ENCODE peak calls at places on chromosomes 2 and 18, in nine cellular contexts. One of them, this sample, is unnamed.

GRCh38 chr2:9914384-9915065 is 37.0 kb upstream of the GRHL1 start:
- DNase-seq in neural crest cell: no peak
- DNase-seq in type B pancreatic cell: no peak
- DNase-seq in GM06990: peak
- DNase-seq in fibroblast of mammary gland: peak
- DNase-seq in kidney epithelial cell: peak
- DNase-seq in progenitor cell of endocrine pancreas: no peak
- DNase-seq in omental fat pad: no peak
- DNase-seq in B cell: no peak
- DNase-seq in this sample: no peak

GRCh38 chr2:181683518-181684453 is 3.5 kb upstream of the NEUROD1 start:
- DNase-seq in neural crest cell: peak
- DNase-seq in type B pancreatic cell: peak
- DNase-seq in GM06990: no peak
- DNase-seq in fibroblast of mammary gland: peak
- DNase-seq in kidney epithelial cell: no peak
- DNase-seq in progenitor cell of endocrine pancreas: no peak
- DNase-seq in omental fat pad: no peak
- DNase-seq in B cell: peak
- DNase-seq in this sample: no peak

GRCh38 chr18:62452280-62452824 is 70.5 kb upstream of the ZCCHC2 start:
- DNase-seq in neural crest cell: no peak
- DNase-seq in type B pancreatic cell: no peak
- DNase-seq in GM06990: no peak
- DNase-seq in fibroblast of mammary gland: peak
- DNase-seq in kidney epithelial cell: no peak
- DNase-seq in progenitor cell of endocrine pancreas: no peak
- DNase-seq in omental fat pad: no peak
- DNase-seq in B cell: no peak
- DNase-seq in this sample: no peak

GRCh38 chr18:58954986-58955385 is 90.3 kb downstream of the ZNF532 start:
- DNase-seq in neural crest cell: no peak
- DNase-seq in type B pancreatic cell: no peak
- DNase-seq in GM06990: no peak
- DNase-seq in fibroblast of mammary gland: no peak
- DNase-seq in kidney epithelial cell: no peak
- DNase-seq in progenitor cell of endocrine pancreas: no peak
- DNase-seq in omental fat pad: no peak
- DNase-seq in B cell: no peak
- DNase-seq in this sample: no peak

GRCh38 chr2:202032841-202033316 is 776 bp upstream of the FZD7 start:
- DNase-seq in neural crest cell: peak
- DNase-seq in type B pancreatic cell: peak
- DNase-seq in GM06990: no peak
- DNase-seq in fibroblast of mammary gland: peak
- DNase-seq in kidney epithelial cell: no peak
- DNase-seq in progenitor cell of endocrine pancreas: peak
- DNase-seq in omental fat pad: no peak
- DNase-seq in B cell: peak
- DNase-seq in this sample: peak

GRCh38 chr18:11990541-11990940 is 9.2 kb downstream of the IMPA2 start:
- DNase-seq in neural crest cell: no peak
- DNase-seq in type B pancreatic cell: no peak
- DNase-seq in GM06990: no peak
- DNase-seq in fibroblast of mammary gland: no peak
- DNase-seq in kidney epithelial cell: no peak
- DNase-seq in progenitor cell of endocrine pancreas: no peak
- DNase-seq in omental fat pad: no peak
- DNase-seq in B cell: no peak
- DNase-seq in this sample: no peak

GRCh38 chr2:176681584-176682115 is 412.4 kb downstream of the MTX2 start:
- DNase-seq in neural crest cell: no peak
- DNase-seq in type B pancreatic cell: no peak
- DNase-seq in GM06990: no peak
- DNase-seq in fibroblast of mammary gland: no peak
- DNase-seq in kidney epithelial cell: no peak
- DNase-seq in progenitor cell of endocrine pancreas: no peak
- DNase-seq in omental fat pad: no peak
- DNase-seq in B cell: no peak
- DNase-seq in this sample: no peak

GRCh38 chr2:202669841-202670240 is 35.1 kb downstream of the FAM117B start:
- DNase-seq in neural crest cell: no peak
- DNase-seq in type B pancreatic cell: no peak
- DNase-seq in GM06990: no peak
- DNase-seq in fibroblast of mammary gland: no peak
- DNase-seq in kidney epithelial cell: no peak
- DNase-seq in progenitor cell of endocrine pancreas: no peak
- DNase-seq in omental fat pad: no peak
- DNase-seq in B cell: no peak
- DNase-seq in this sample: no peak

GRCh38 chr2:219461061-219461514 is 26.4 kb downstream of the SPEG start:
- DNase-seq in neural crest cell: no peak
- DNase-seq in type B pancreatic cell: no peak
- DNase-seq in GM06990: no peak
- DNase-seq in fibroblast of mammary gland: no peak
- DNase-seq in kidney epithelial cell: no peak
- DNase-seq in progenitor cell of endocrine pancreas: no peak
- DNase-seq in omental fat pad: no peak
- DNase-seq in B cell: no peak
- DNase-seq in this sample: no peak

GRCh38 chr2:123958011-123958410 is 67.1 kb upstream of the CNTNAP5 start:
- DNase-seq in neural crest cell: no peak
- DNase-seq in type B pancreatic cell: no peak
- DNase-seq in GM06990: no peak
- DNase-seq in fibroblast of mammary gland: no peak
- DNase-seq in kidney epithelial cell: no peak
- DNase-seq in progenitor cell of endocrine pancreas: no peak
- DNase-seq in omental fat pad: no peak
- DNase-seq in B cell: no peak
- DNase-seq in this sample: no peak

GRCh38 chr2:224085811-224086210 is 46.7 kb upstream of the SERPINE2 start:
- DNase-seq in neural crest cell: no peak
- DNase-seq in type B pancreatic cell: no peak
- DNase-seq in GM06990: no peak
- DNase-seq in fibroblast of mammary gland: no peak
- DNase-seq in kidney epithelial cell: no peak
- DNase-seq in progenitor cell of endocrine pancreas: no peak
- DNase-seq in omental fat pad: no peak
- DNase-seq in B cell: no peak
- DNase-seq in this sample: no peak

GRCh38 chr2:30362468-30363081 is 84.5 kb upstream of the LCLAT1 start:
- DNase-seq in neural crest cell: no peak
- DNase-seq in type B pancreatic cell: no peak
- DNase-seq in GM06990: no peak
- DNase-seq in fibroblast of mammary gland: peak
- DNase-seq in kidney epithelial cell: peak
- DNase-seq in progenitor cell of endocrine pancreas: no peak
- DNase-seq in omental fat pad: no peak
- DNase-seq in B cell: no peak
- DNase-seq in this sample: no peak

GRCh38 chr2:121873870-121874269 is 118.4 kb downstream of the TSN start:
- DNase-seq in neural crest cell: peak
- DNase-seq in type B pancreatic cell: no peak
- DNase-seq in GM06990: no peak
- DNase-seq in fibroblast of mammary gland: no peak
- DNase-seq in kidney epithelial cell: no peak
- DNase-seq in progenitor cell of endocrine pancreas: no peak
- DNase-seq in omental fat pad: no peak
- DNase-seq in B cell: no peak
- DNase-seq in this sample: no peak

GRCh38 chr2:47512581-47513083 is 109.7 kb downstream of the MSH2 start:
- DNase-seq in neural crest cell: no peak
- DNase-seq in type B pancreatic cell: no peak
- DNase-seq in GM06990: no peak
- DNase-seq in fibroblast of mammary gland: no peak
- DNase-seq in kidney epithelial cell: no peak
- DNase-seq in progenitor cell of endocrine pancreas: no peak
- DNase-seq in omental fat pad: no peak
- DNase-seq in B cell: no peak
- DNase-seq in this sample: peak

GRCh38 chr2:108533832-108534576 is at the start of gene LIMS1:
- DNase-seq in neural crest cell: peak
- DNase-seq in type B pancreatic cell: peak
- DNase-seq in GM06990: peak
- DNase-seq in fibroblast of mammary gland: peak
- DNase-seq in kidney epithelial cell: peak
- DNase-seq in progenitor cell of endocrine pancreas: peak
- DNase-seq in omental fat pad: peak
- DNase-seq in B cell: peak
- DNase-seq in this sample: peak
- TF ChIP-seq CTCF in neural crest cell: no peak
- TF ChIP-seq CTCF in type B pancreatic cell: peak
- TF ChIP-seq CTCF in GM06990: no peak
- TF ChIP-seq CTCF in fibroblast of mammary gland: no peak
- TF ChIP-seq CTCF in kidney epithelial cell: no peak
- TF ChIP-seq CTCF in progenitor cell of endocrine pancreas: no peak
- TF ChIP-seq CTCF in omental fat pad: no peak
- TF ChIP-seq CTCF in B cell: no peak
- TF ChIP-seq CTCF in this sample: no peak

GRCh38 chr18:52694804-52695203 is 354.8 kb downstream of the DCC start:
- DNase-seq in neural crest cell: peak
- DNase-seq in type B pancreatic cell: no peak
- DNase-seq in GM06990: no peak
- DNase-seq in fibroblast of mammary gland: no peak
- DNase-seq in kidney epithelial cell: no peak
- DNase-seq in progenitor cell of endocrine pancreas: no peak
- DNase-seq in omental fat pad: no peak
- DNase-seq in B cell: no peak
- DNase-seq in this sample: peak
- TF ChIP-seq CTCF in neural crest cell: peak
- TF ChIP-seq CTCF in type B pancreatic cell: peak
- TF ChIP-seq CTCF in GM06990: peak
- TF ChIP-seq CTCF in fibroblast of mammary gland: peak
- TF ChIP-seq CTCF in kidney epithelial cell: peak
- TF ChIP-seq CTCF in progenitor cell of endocrine pancreas: peak
- TF ChIP-seq CTCF in omental fat pad: no peak
- TF ChIP-seq CTCF in B cell: peak
- TF ChIP-seq CTCF in this sample: no peak

GRCh38 chr18:21997207-21998143 is 171.9 kb upstream of the GATA6 start:
- DNase-seq in neural crest cell: no peak
- DNase-seq in type B pancreatic cell: no peak
- DNase-seq in GM06990: peak
- DNase-seq in fibroblast of mammary gland: peak
- DNase-seq in kidney epithelial cell: no peak
- DNase-seq in progenitor cell of endocrine pancreas: no peak
- DNase-seq in omental fat pad: no peak
- DNase-seq in B cell: peak
- DNase-seq in this sample: peak
- TF ChIP-seq CTCF in neural crest cell: peak
- TF ChIP-seq CTCF in type B pancreatic cell: peak
- TF ChIP-seq CTCF in GM06990: peak
- TF ChIP-seq CTCF in fibroblast of mammary gland: peak
- TF ChIP-seq CTCF in kidney epithelial cell: peak
- TF ChIP-seq CTCF in progenitor cell of endocrine pancreas: peak
- TF ChIP-seq CTCF in omental fat pad: no peak
- TF ChIP-seq CTCF in B cell: peak
- TF ChIP-seq CTCF in this sample: peak

GRCh38 chr2:158172719-158173118 is 71.0 kb downstream of the UPP2 start:
- DNase-seq in neural crest cell: no peak
- DNase-seq in type B pancreatic cell: no peak
- DNase-seq in GM06990: no peak
- DNase-seq in fibroblast of mammary gland: no peak
- DNase-seq in kidney epithelial cell: no peak
- DNase-seq in progenitor cell of endocrine pancreas: no peak
- DNase-seq in omental fat pad: no peak
- DNase-seq in B cell: no peak
- DNase-seq in this sample: no peak
- TF ChIP-seq CTCF in neural crest cell: no peak
- TF ChIP-seq CTCF in type B pancreatic cell: no peak
- TF ChIP-seq CTCF in GM06990: no peak
- TF ChIP-seq CTCF in fibroblast of mammary gland: no peak
- TF ChIP-seq CTCF in kidney epithelial cell: no peak
- TF ChIP-seq CTCF in progenitor cell of endocrine pancreas: no peak
- TF ChIP-seq CTCF in omental fat pad: no peak
- TF ChIP-seq CTCF in B cell: no peak
- TF ChIP-seq CTCF in this sample: no peak

GRCh38 chr2:112960230-112960825 is 17.5 kb upstream of the IL36G start:
- DNase-seq in neural crest cell: no peak
- DNase-seq in type B pancreatic cell: no peak
- DNase-seq in GM06990: no peak
- DNase-seq in fibroblast of mammary gland: no peak
- DNase-seq in kidney epithelial cell: no peak
- DNase-seq in progenitor cell of endocrine pancreas: no peak
- DNase-seq in omental fat pad: no peak
- DNase-seq in B cell: no peak
- DNase-seq in this sample: no peak
- TF ChIP-seq CTCF in neural crest cell: no peak
- TF ChIP-seq CTCF in type B pancreatic cell: no peak
- TF ChIP-seq CTCF in GM06990: no peak
- TF ChIP-seq CTCF in fibroblast of mammary gland: no peak
- TF ChIP-seq CTCF in kidney epithelial cell: no peak
- TF ChIP-seq CTCF in progenitor cell of endocrine pancreas: no peak
- TF ChIP-seq CTCF in omental fat pad: no peak
- TF ChIP-seq CTCF in B cell: no peak
- TF ChIP-seq CTCF in this sample: no peak

DNA sequence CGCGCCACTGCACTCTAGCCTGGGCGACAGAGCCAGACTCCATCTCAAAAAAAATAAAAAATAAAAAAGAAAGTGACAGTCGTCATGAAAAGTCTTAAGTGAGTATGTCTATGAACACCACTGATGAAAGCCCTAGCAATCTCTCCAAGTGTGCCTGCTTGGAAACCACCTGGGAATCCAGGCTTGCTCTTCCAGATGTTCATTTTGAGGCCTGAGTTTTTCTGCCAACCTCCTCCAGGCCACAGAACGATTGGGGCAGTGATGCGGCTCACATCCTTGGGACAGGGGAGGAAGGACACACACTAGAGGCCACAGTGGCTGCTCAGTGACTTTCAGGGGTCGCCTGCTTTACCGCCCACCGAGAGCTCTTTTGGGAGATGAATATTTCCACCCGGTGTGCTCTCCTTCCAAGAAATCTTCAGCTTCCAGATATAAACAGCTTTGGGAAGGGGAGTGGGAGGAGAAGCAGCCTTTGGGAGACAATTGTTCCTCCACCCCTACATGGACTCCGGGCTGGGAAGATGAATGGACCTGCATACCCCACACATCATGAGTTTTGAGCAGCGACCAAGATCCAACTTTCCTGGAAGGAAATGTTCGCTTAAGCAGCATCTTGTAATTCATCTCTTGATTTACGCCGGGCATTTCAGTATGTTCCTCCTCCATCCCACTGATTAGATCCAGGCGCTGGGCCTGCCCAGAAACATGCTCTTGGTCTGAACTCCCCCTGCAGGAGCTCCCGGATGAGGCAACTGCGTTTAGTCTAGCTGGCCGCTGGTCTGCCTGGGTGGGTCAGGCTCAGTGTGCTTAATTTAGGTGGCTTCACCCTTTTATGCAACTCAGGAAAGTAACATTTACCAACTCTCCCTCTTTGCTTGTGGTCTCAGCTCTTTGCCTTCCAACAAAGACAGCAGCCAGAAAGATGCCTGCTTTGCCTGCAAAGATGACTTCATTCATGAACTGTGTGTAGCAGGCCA is 6.2 kb upstream of the ARMC9 start:
- DNase-seq in neural crest cell: peak
- DNase-seq in type B pancreatic cell: peak
- DNase-seq in GM06990: no peak
- DNase-seq in fibroblast of mammary gland: peak
- DNase-seq in kidney epithelial cell: no peak
- DNase-seq in progenitor cell of endocrine pancreas: peak
- DNase-seq in omental fat pad: no peak
- DNase-seq in B cell: no peak
- DNase-seq in this sample: peak
- TF ChIP-seq CTCF in neural crest cell: peak
- TF ChIP-seq CTCF in type B pancreatic cell: peak
- TF ChIP-seq CTCF in GM06990: no peak
- TF ChIP-seq CTCF in fibroblast of mammary gland: peak
- TF ChIP-seq CTCF in kidney epithelial cell: peak
- TF ChIP-seq CTCF in progenitor cell of endocrine pancreas: peak
- TF ChIP-seq CTCF in omental fat pad: no peak
- TF ChIP-seq CTCF in B cell: no peak
- TF ChIP-seq CTCF in this sample: peak